ENCODE peak calls at places on chromosomes 6 and 20, in five cellular contexts. T, S, N, H and W are unnamed samples.

GRCh38 chr6:21111399-21111725 is 482.2 kb upstream of the SOX4 start:
- DNase-seq in T (no peak), S (no peak), N (no peak), H (no peak), W (no peak)

GRCh38 chr6:144745434-144745833 is 460.3 kb downstream of the UTRN start:
- DNase-seq in T (no peak), S (no peak), N (no peak), H (no peak), W (no peak)

GRCh38 chr20:57108742-57109141 is 157.7 kb downstream of the BMP7 start:
- DNase-seq in T (no peak), S (no peak), N (no peak), H (no peak), W (no peak)

GRCh38 chr6:74447013-74447412 is 751.0 kb downstream of the CD109 start:
- DNase-seq in T (no peak), S (no peak), N (no peak), H (peak; percentile 16), W (no peak)

GRCh38 chr20:2822073-2822472 is 5.9 kb downstream of the TMEM239 start:
- DNase-seq in T (peak; percentile 76), S (no peak), N (no peak), H (no peak), W (peak; percentile 88)

GRCh38 chr6:37038297-37039198 is 33.1 kb downstream of the FGD2 start:
- DNase-seq in T (no peak), S (no peak), N (no peak), H (no peak), W (no peak)

GRCh38 chr6:35181933-35182612 is 31.7 kb upstream of the SCUBE3 start:
- DNase-seq in T (no peak), S (no peak), N (peak; percentile 10), H (peak; percentile 74), W (no peak)

GRCh38 chr6:449057-449430 is 57.5 kb downstream of the IRF4 start:
- DNase-seq in T (no peak), S (no peak), N (no peak), H (no peak), W (no peak)